ENCODE peak calls at places on chromosomes 7 and 10, in six cellular contexts. H is RPMI8226, O is neural progenitor cell, E is Peyer's patch, K is stromal cell of bone marrow, I is iPS-NIHi11. G is an unnamed sample.

GRCh38 chr7:150519310-150519709 is 4.6 kb downstream of the GIMAP7 start:
- DNase-seq in K (no peak), O (no peak), E (no peak), H (no peak), I (no peak), G (no peak)

GRCh38 chr10:21989453-21990154 is 13.9 kb downstream of the DNAJC1 start:
- DNase-seq in H (peak; percentile 73), I (peak; percentile 67), K (peak; percentile 36), E (no peak), O (peak; percentile 83), G (peak; percentile 32)

GRCh38 chr7:99404235-99404976 is 4.0 kb downstream of the PDAP1 start:
- DNase-seq in I (no peak), O (no peak), K (no peak), E (no peak), H (no peak), G (no peak)

GRCh38 chr10:11358046-11358445 is 253.4 kb downstream of the USP6NL start:
- DNase-seq in O (no peak), H (no peak), I (no peak), E (no peak), K (peak; percentile 10), G (no peak)

GRCh38 chr7:101420436-101420835 is 57.8 kb downstream of the COL26A1 start:
- DNase-seq in K (no peak), I (peak; percentile 81), E (no peak), O (peak; percentile 52), H (no peak), G (no peak)

GRCh38 chr10:121601458-121601857 is 3.2 kb upstream of the FGFR2 start:
- DNase-seq in E (no peak), O (no peak), H (no peak), I (no peak), K (no peak), G (no peak)

GRCh38 chr7:151199196-151199874 is 11.0 kb downstream of the H2BK1 start:
- DNase-seq in E (no peak), O (peak; percentile 52), H (no peak), K (no peak), I (peak; percentile 64), G (no peak)

GRCh38 chr10:89086801-89087513 is 96.4 kb downstream of the FAS start:
- DNase-seq in O (peak; percentile 35), H (peak; percentile 41), K (peak; percentile 89), I (peak; percentile 30), E (no peak), G (no peak)

GRCh38 chr10:74081192-74081803 is 69.3 kb downstream of the AP3M1 start:
- DNase-seq in I (peak; percentile 72), O (peak; percentile 64), E (no peak), H (peak; percentile 36), K (no peak), G (peak; percentile 31)

GRCh38 chr10:122173766-122174435 is 97.2 kb upstream of the BTBD16 start:
- DNase-seq in H (no peak), E (no peak), O (no peak), I (no peak), K (no peak), G (no peak)

GRCh38 chr7:158650821-158651225 is 53.8 kb downstream of the NCAPG2 start:
- DNase-seq in E (no peak), H (no peak), I (no peak), O (no peak), K (peak; percentile 77), G (no peak)

GRCh38 chr10:78377362-78377761 is 343.7 kb downstream of the RPS24 start:
- DNase-seq in H (no peak), O (peak; percentile 60), K (no peak), E (no peak), I (no peak), G (no peak)

GRCh38 chr7:42014625-42015412 is 222.2 kb downstream of the GLI3 start:
- DNase-seq in O (peak; percentile 63), H (peak; percentile 57), K (peak; percentile 79), I (peak; percentile 65), E (no peak), G (peak; percentile 34)

GRCh38 chr10:78231930-78232329 is 198.3 kb downstream of the RPS24 start:
- DNase-seq in E (no peak), K (no peak), I (peak; percentile 48), O (no peak), H (no peak), G (no peak)

GRCh38 chr10:100359030-100359432 is 12.0 kb downstream of the SCD start:
- DNase-seq in E (no peak), H (no peak), I (no peak), K (no peak), O (no peak), G (no peak)

GRCh38 chr7:74013539-74014272 is 14.3 kb upstream of the ELN start:
- DNase-seq in K (no peak), I (no peak), E (no peak), O (no peak), H (no peak), G (no peak)

GRCh38 chr7:17292858-17293257 is 5.6 kb upstream of the AHR start:
- DNase-seq in O (no peak), I (no peak), K (no peak), E (no peak), H (no peak), G (no peak)

GRCh38 chr10:113267616-113268015 is 285.2 kb upstream of the HABP2 start:
- DNase-seq in H (no peak), I (no peak), K (peak; percentile 6), O (no peak), E (no peak), G (no peak)

GRCh38 chr7:72183835-72184234 is 228.3 kb downstream of the CALN1 start:
- DNase-seq in E (no peak), O (peak; percentile 56), I (peak; percentile 28), H (no peak), K (no peak), G (no peak)

GRCh38 chr7:78073470-78074382 is 275.2 kb downstream of the PHTF2 start:
- DNase-seq in K (no peak), E (no peak), O (peak; percentile 35), I (no peak), H (no peak), G (no peak)

GRCh38 chr10:12358863-12359647 is 9.7 kb downstream of the CAMK1D start:
- DNase-seq in H (no peak), I (no peak), O (peak; percentile 30), K (no peak), E (no peak), G (peak; percentile 35)

GRCh38 chr7:96501318-96501717 is 179.4 kb upstream of the SLC25A13 start:
- DNase-seq in E (no peak), O (no peak), K (no peak), I (no peak), H (no peak), G (no peak)

GRCh38 chr10:35378547-35379210 is 42.4 kb downstream of the CCNY start:
- DNase-seq in H (no peak), K (no peak), O (no peak), I (no peak), E (no peak), G (no peak)

GRCh38 chr7:59986-60675 is 132.2 kb upstream of the FAM20C start:
- DNase-seq in O (no peak), E (no peak), H (no peak), K (no peak), I (no peak), G (no peak)

GRCh38 chr10:43214071-43214955 is 52.6 kb downstream of the RASGEF1A start:
- DNase-seq in O (no peak), E (no peak), I (no peak), K (no peak), H (no peak), G (no peak)

GRCh38 chr7:135154734-135155133 is 6.9 kb downstream of the TMEM140 start:
- DNase-seq in O (no peak), E (no peak), H (no peak), I (no peak), K (no peak), G (no peak)

GRCh38 chr7:50610521-50611277 is 45.5 kb upstream of the DDC start:
- DNase-seq in H (no peak), O (no peak), I (no peak), E (no peak), K (peak; percentile 29), G (peak; percentile 59)

GRCh38 chr10:12337973-12338372 is 11.4 kb upstream of the CAMK1D start:
- DNase-seq in E (no peak), I (no peak), H (no peak), O (no peak), K (no peak), G (no peak)

GRCh38 chr10:119211176-119211575 is 3.8 kb downstream of the GRK5 start:
- DNase-seq in K (no peak), I (no peak), O (no peak), E (no peak), H (no peak), G (no peak)

GRCh38 chr7:28808786-28809533 is 149.2 kb downstream of the TRIL start:
- DNase-seq in I (peak; percentile 45), E (no peak), O (no peak), H (peak; percentile 43), K (peak; percentile 61), G (no peak)

GRCh38 chr10:70323143-70323696 is 39.4 kb upstream of the NPFFR1 start:
- DNase-seq in O (no peak), I (no peak), K (no peak), E (no peak), H (no peak), G (peak; percentile 45)

GRCh38 chr10:14554843-14555205 is 219.9 kb downstream of the FAM107B start:
- DNase-seq in I (no peak), K (no peak), H (no peak), O (no peak), E (no peak), G (no peak)

GRCh38 chr10:119478111-119479047 is 64.1 kb downstream of the RGS10 start:
- DNase-seq in O (no peak), K (no peak), I (no peak), E (no peak), H (no peak), G (no peak)

GRCh38 chr7:99408347-99409191 is at the start of the genes BUD31 and PDAP1:
- DNase-seq in O (peak; percentile 96), H (peak; percentile 96), K (peak; percentile 84), E (peak; percentile 96), I (peak; percentile 93), G (peak; percentile 98)

G was measured in immature natural killer cell.